ENCODE peak calls at places on chromosomes 2 and 18, in six cellular contexts. One of them, this sample, is unnamed.

GRCh38 chr2:166373951-166374350 is 1.8 kb downstream of the SCN9A start:
- DNase-seq in T-helper 9 cell: no peak
- DNase-seq in foreskin fibroblast: peak; percentile 91
- DNase-seq in cardiac fibroblast: peak; percentile 34
- DNase-seq in GM13977: peak; percentile 8
- DNase-seq in KBM-7: no peak
- DNase-seq in this sample: peak; percentile 26

GRCh38 chr2:223306371-223306770 is 254.4 kb downstream of the KCNE4 start:
- DNase-seq in T-helper 9 cell: no peak
- DNase-seq in foreskin fibroblast: peak; percentile 65
- DNase-seq in cardiac fibroblast: peak; percentile 46
- DNase-seq in GM13977: no peak
- DNase-seq in KBM-7: peak; percentile 25
- DNase-seq in this sample: peak; percentile 33

GRCh38 chr2:30679416-30680088 is 127.7 kb downstream of the CAPN13 start:
- DNase-seq in T-helper 9 cell: no peak
- DNase-seq in foreskin fibroblast: peak; percentile 52
- DNase-seq in cardiac fibroblast: peak; percentile 45
- DNase-seq in GM13977: no peak
- DNase-seq in KBM-7: no peak
- DNase-seq in this sample: no peak

GRCh38 chr2:226791056-226791486 is 8.5 kb downstream of the IRS1 start:
- DNase-seq in T-helper 9 cell: no peak
- DNase-seq in foreskin fibroblast: no peak
- DNase-seq in cardiac fibroblast: peak; percentile 73
- DNase-seq in GM13977: peak; percentile 76
- DNase-seq in KBM-7: no peak
- DNase-seq in this sample: peak; percentile 36

GRCh38 chr2:66185497-66186034 is 249.4 kb upstream of the MEIS1 start:
- DNase-seq in T-helper 9 cell: no peak
- DNase-seq in foreskin fibroblast: no peak
- DNase-seq in cardiac fibroblast: no peak
- DNase-seq in GM13977: no peak
- DNase-seq in KBM-7: no peak
- DNase-seq in this sample: no peak

GRCh38 chr2:207970138-207970824 is 55.0 kb downstream of the PLEKHM3 start:
- DNase-seq in T-helper 9 cell: no peak
- DNase-seq in foreskin fibroblast: no peak
- DNase-seq in cardiac fibroblast: no peak
- DNase-seq in GM13977: no peak
- DNase-seq in KBM-7: no peak
- DNase-seq in this sample: no peak

GRCh38 chr18:76446321-76446720 is 48.7 kb downstream of the ZNF516 start:
- DNase-seq in T-helper 9 cell: no peak
- DNase-seq in foreskin fibroblast: no peak
- DNase-seq in cardiac fibroblast: no peak
- DNase-seq in GM13977: no peak
- DNase-seq in KBM-7: no peak
- DNase-seq in this sample: no peak

GRCh38 chr2:66696856-66697255 is 261.9 kb downstream of the MEIS1 start:
- DNase-seq in T-helper 9 cell: no peak
- DNase-seq in foreskin fibroblast: no peak
- DNase-seq in cardiac fibroblast: no peak
- DNase-seq in GM13977: no peak
- DNase-seq in KBM-7: no peak
- DNase-seq in this sample: no peak

GRCh38 chr2:16525265-16525887 is 140.3 kb downstream of the CYRIA start:
- DNase-seq in T-helper 9 cell: no peak
- DNase-seq in foreskin fibroblast: no peak
- DNase-seq in cardiac fibroblast: peak; percentile 2
- DNase-seq in GM13977: no peak
- DNase-seq in KBM-7: peak; percentile 73
- DNase-seq in this sample: no peak